ENCODE peak calls at places on chromosome 2, in six cellular contexts. W, G, M, L, A and J are unnamed samples.
A peak's percentile ranks its signal among the peaks of the same experiment; 100 is the strongest.

GRCh38 chr2:145194671-145195070 is 674.8 kb upstream of the ZEB2 start:
- DNase-seq in G (no peak), W (no peak), A (no peak), L (no peak), M (no peak), J (no peak)

GRCh38 chr2:129061079-129061785 is 742.6 kb upstream of the HS6ST1 start:
- DNase-seq in G (no peak), L (no peak), W (peak; percentile 65), A (no peak), M (no peak), J (no peak)

GRCh38 chr2:149058936-149059335 is 20.4 kb downstream of the LYPD6B start:
- DNase-seq in M (no peak), G (no peak), W (no peak), L (no peak), A (no peak), J (no peak)

GRCh38 chr2:16568998-16569397 is 96.6 kb downstream of the CYRIA start:
- DNase-seq in M (no peak), A (no peak), W (no peak), L (no peak), G (no peak), J (no peak)

GRCh38 chr2:28821295-28821958 is 10.8 kb downstream of the SPDYA start:
- DNase-seq in A (no peak), M (no peak), G (peak; percentile 81), W (peak; percentile 65), L (peak; percentile 48), J (no peak)

GRCh38 chr2:8543412-8544167 is 138.3 kb upstream of the ID2 start:
- DNase-seq in A (peak; percentile 82), M (peak; percentile 84), G (peak; percentile 70), L (no peak), W (peak; percentile 90), J (peak; percentile 94)

GRCh38 chr2:25955869-25956535 is 26.3 kb downstream of the KIF3C start:
- DNase-seq in W (no peak), L (no peak), A (no peak), M (no peak), G (peak; percentile 17), J (no peak)

GRCh38 chr2:181444654-181445053 is 12.5 kb upstream of the ITGA4 start:
- DNase-seq in W (no peak), G (peak; percentile 34), L (no peak), A (no peak), M (no peak), J (no peak)

GRCh38 chr2:32342811-32343210 is 14.0 kb upstream of the BIRC6 start:
- DNase-seq in L (no peak), M (no peak), G (no peak), A (no peak), W (no peak), J (no peak)

GRCh38 chr2:150548527-150548926 is 61.1 kb upstream of the RND3 start:
- DNase-seq in A (no peak), W (peak; percentile 39), L (no peak), G (peak; percentile 7), M (no peak), J (peak; percentile 45)

GRCh38 chr2:88687384-88687783 is 4.1 kb upstream of the RPIA start:
- DNase-seq in A (no peak), G (no peak), L (no peak), M (no peak), W (no peak), J (no peak)

GRCh38 chr2:193141-193552 is 70.7 kb downstream of the SH3YL1 start:
- DNase-seq in L (no peak), G (no peak), A (no peak), M (no peak), W (peak; percentile 2), J (no peak)

GRCh38 chr2:106193977-106194778 is at the start of gene UXS1:
- DNase-seq in M (peak; percentile 98), L (peak; percentile 99), A (peak; percentile 99), W (peak; percentile 96), G (peak; percentile 99), J (peak; percentile 93)

GRCh38 chr2:166411473-166412230 is 35.9 kb upstream of the SCN9A start:
- DNase-seq in M (no peak), L (no peak), W (peak; percentile 75), G (no peak), A (no peak), J (no peak)

GRCh38 chr2:127453392-127454171 is 35.4 kb downstream of the PROC start:
- DNase-seq in G (peak; percentile 48), M (no peak), W (no peak), L (peak; percentile 73), A (no peak), J (no peak)

GRCh38 chr2:160940699-160941098 is 219.5 kb upstream of the TANK start:
- DNase-seq in L (no peak), G (no peak), A (no peak), W (peak; percentile 38), M (no peak), J (no peak)

GRCh38 chr2:170339753-170340692 is 162.1 kb downstream of the MYO3B start:
- DNase-seq in L (no peak), M (no peak), A (no peak), W (no peak), G (no peak), J (no peak)

GRCh38 chr2:28895189-28895893 is 874 bp downstream of the WDR43 start:
- DNase-seq in L (no peak), W (peak; percentile 54), M (no peak), A (peak; percentile 69), G (peak; percentile 74), J (peak; percentile 16)

GRCh38 chr2:222381556-222381955 is 42.8 kb upstream of the SGPP2 start:
- DNase-seq in A (no peak), L (no peak), M (no peak), W (no peak), G (no peak), J (no peak)

GRCh38 chr2:70686577-70687460 is 81.2 kb downstream of the ADD2 start:
- DNase-seq in L (peak; percentile 95), A (peak; percentile 38), G (peak; percentile 95), M (peak; percentile 69), W (peak; percentile 46), J (peak; percentile 96)
- TF ChIP-seq POLR2A in L (peak; percentile 39), A (no peak), G (no peak), M (no peak), W (no peak), J (no peak)

DNA sequence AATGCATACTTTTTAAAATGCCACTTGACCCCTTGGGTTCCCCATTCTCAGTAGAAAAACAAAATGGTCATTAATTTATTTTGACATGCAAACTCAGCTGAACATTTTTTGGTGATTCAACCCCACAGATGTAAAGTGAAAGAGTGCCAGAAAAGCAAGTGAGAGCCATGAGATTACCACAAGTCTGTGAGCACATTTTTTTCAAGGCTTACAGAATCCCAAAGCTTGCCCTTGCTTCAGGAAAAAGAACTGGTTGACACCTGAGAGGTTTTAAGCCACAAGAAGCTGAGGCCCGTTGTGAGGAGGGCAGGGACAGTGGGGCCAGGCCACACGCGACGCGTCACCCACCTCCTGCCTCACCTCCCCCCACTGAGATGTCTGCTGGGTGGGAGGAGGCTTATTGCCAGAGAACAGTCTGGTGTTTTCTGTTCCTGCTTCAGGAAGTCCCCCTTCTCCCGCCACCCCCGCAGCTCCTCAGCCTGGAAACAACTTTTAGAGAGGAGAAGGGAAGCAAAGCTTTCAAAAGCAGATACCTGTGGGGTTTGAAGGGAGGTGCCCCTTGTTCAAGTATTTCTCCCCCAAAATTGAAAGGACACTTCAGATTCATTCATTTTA is 70.5 kb upstream of the CYP1B1 start:
- DNase-seq in A (peak; percentile 69), M (no peak), G (no peak), W (peak; percentile 95), L (peak; percentile 44), J (peak; percentile 47)
- TF ChIP-seq POLR2A in A (no peak), M (no peak), G (no peak), W (no peak), L (no peak), J (no peak)

GRCh38 chr2:230712443-230713330 is at the start of gene CAB39:
- DNase-seq in M (peak; percentile 91), A (peak; percentile 93), W (peak; percentile 86), L (peak; percentile 86), G (peak; percentile 97), J (peak; percentile 80)

GRCh38 chr2:230715201-230715600 is 2.6 kb downstream of the CAB39 start:
- DNase-seq in M (no peak), W (peak; percentile 52), G (peak; percentile 26), L (no peak), A (no peak), J (no peak)

GRCh38 chr2:230714122-230714453 is 1.4 kb downstream of the CAB39 start:
- DNase-seq in W (peak; percentile 84), A (no peak), M (no peak), G (peak; percentile 78), L (no peak), J (peak; percentile 58)

GRCh38 chr2:230711224-230711623 is 1.4 kb upstream of the CAB39 start:
- DNase-seq in A (no peak), W (no peak), L (no peak), M (no peak), G (no peak), J (no peak)

DNA sequence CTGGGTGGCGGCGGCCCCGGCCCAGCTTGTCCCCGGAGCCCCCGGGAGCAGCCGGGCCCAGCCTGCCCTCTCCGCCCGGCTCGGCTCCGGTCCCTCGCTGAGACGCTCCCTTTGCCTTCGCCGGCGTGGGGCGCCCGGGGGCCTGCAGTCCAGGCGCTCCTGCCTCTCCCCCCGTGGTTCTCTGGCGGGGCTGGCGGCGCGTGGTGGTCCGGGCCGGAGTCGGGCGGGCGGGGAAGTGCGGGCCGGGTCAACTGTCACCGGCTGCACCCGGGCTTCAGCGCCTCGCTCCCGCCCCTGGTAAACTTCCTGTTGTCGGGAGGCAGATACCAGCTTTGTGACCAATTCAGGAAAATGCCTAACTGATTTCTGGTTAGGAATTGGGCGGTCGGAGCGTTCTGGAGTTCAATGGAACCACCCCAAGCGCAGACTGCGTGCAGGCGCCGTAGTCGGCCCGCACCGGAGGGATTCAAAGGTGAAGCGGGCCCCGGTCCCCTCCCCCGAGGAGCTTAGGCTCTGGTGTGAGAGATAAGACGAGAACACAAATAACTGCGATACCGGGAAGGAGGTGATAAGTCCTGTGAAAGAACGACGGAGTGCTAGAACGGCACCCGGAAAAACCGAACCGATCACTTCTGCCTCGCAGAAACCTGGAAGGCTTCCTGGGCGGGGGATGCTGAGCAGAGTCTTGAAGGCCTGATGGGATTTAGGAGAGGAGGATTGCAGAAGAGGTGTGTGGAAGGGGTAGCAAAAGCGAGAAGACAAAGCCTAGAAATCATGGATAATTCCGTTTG is 884 bp downstream of the CAB39 start:
- DNase-seq in M (peak; percentile 80), L (peak; percentile 64), G (peak; percentile 90), A (peak; percentile 73), W (no peak), J (peak; percentile 42)
- TF ChIP-seq POLR2A in M (no peak), L (peak; percentile 61), G (peak; percentile 51), A (no peak), W (no peak), J (no peak)

GRCh38 chr2:38875576-38876367 is at the start of the genes DHX57 and MORN2:
- DNase-seq in M (peak; percentile 93), L (peak; percentile 95), W (peak; percentile 74), G (peak; percentile 88), A (peak; percentile 94), J (peak; percentile 92)
- TF ChIP-seq POLR2A in M (no peak), L (peak; percentile 76), W (no peak), G (peak; percentile 71), A (no peak), J (peak; percentile 73)